ENCODE peak calls at places on chromosomes 11 and 22, in ten cellular contexts. H, I, Z, J, S, O, P, E, D and V are unnamed samples.

GRCh38 chr22:48753752-48754517 is 1073.7 kb downstream of the BRD1 start:
- DNase-seq in H (no peak), I (no peak), Z (peak), J (no peak), S (peak), O (no peak), P (no peak), E (no peak), D (no peak), V (no peak)

GRCh38 chr11:63889344-63889743 is 27.6 kb downstream of the RCOR2 start:
- DNase-seq in H (no peak), I (no peak), Z (no peak), J (no peak), S (no peak), O (no peak), P (peak), E (no peak), D (no peak), V (no peak)

GRCh38 chr11:5265832-5266231 is 3.9 kb downstream of the HBE1 start:
- DNase-seq in H (no peak), I (no peak), Z (no peak), J (no peak), S (no peak), O (no peak), P (no peak), E (no peak), D (no peak), V (no peak)

GRCh38 chr22:27412866-27413445 is 388.6 kb downstream of the MN1 start:
- DNase-seq in H (no peak), I (no peak), Z (no peak), J (no peak), S (no peak), O (no peak), P (peak), E (no peak), D (no peak), V (no peak)

GRCh38 chr22:45082795-45083194 is 73.0 kb upstream of the PHF21B start:
- DNase-seq in H (no peak), I (no peak), Z (no peak), J (peak), S (no peak), O (no peak), P (no peak), E (peak), D (no peak), V (no peak)

GRCh38 chr11:73380897-73381410 is 4.8 kb downstream of the RELT start:
- DNase-seq in H (no peak), I (no peak), Z (no peak), J (no peak), S (no peak), O (no peak), P (no peak), E (no peak), D (no peak), V (no peak)

GRCh38 chr11:123231777-123232176 is 36.7 kb upstream of the CLMP start:
- DNase-seq in H (no peak), I (no peak), Z (no peak), J (no peak), S (no peak), O (no peak), P (no peak), E (no peak), D (no peak), V (no peak)

GRCh38 chr11:3170756-3171670 is 5.9 kb upstream of the OSBPL5 start:
- DNase-seq in H (no peak), I (no peak), Z (peak), J (no peak), S (no peak), O (no peak), P (no peak), E (no peak), D (no peak), V (no peak)

GRCh38 chr22:23243006-23243573 is 62.8 kb downstream of the BCR start:
- DNase-seq in H (no peak), I (no peak), Z (no peak), J (no peak), S (no peak), O (peak), P (no peak), E (peak), D (peak), V (no peak)

GRCh38 chr11:126290887-126291286 is 8.0 kb downstream of the TIRAP start:
- DNase-seq in H (no peak), I (no peak), Z (no peak), J (no peak), S (no peak), O (no peak), P (no peak), E (no peak), D (no peak), V (no peak)

GRCh38 chr22:46010951-46011626 is 34.1 kb upstream of the WNT7B start:
- DNase-seq in H (no peak), I (no peak), Z (peak), J (no peak), S (peak), O (no peak), P (no peak), E (no peak), D (no peak), V (peak)

GRCh38 chr11:96054870-96055705 is 131.2 kb upstream of the MTMR2 start:
- DNase-seq in H (no peak), I (no peak), Z (no peak), J (peak), S (no peak), O (no peak), P (peak), E (no peak), D (no peak), V (peak)